ENCODE peak calls at places on chromosome 11, in five cellular contexts. V is neuronal stem cell, U is trophoblast cell, J is H9, R is H1. N is an unnamed sample.

GRCh38 chr11:29518389-29519174 is 498.2 kb downstream of the KCNA4 start:
- DNase-seq in J (peak), V (no peak), R (no peak), U (peak), N (peak)

GRCh38 chr11:64546600-64546999 is 44.4 kb upstream of the SLC22A12 start:
- DNase-seq in R (no peak), U (no peak), J (no peak), V (no peak), N (no peak)

GRCh38 chr11:72722050-72722748 is 30.0 kb downstream of the ARAP1 start:
- DNase-seq in J (peak), V (peak), R (no peak), U (peak), N (peak)

GRCh38 chr11:36240178-36240577 is 49.0 kb downstream of the COMMD9 start:
- DNase-seq in V (no peak), R (no peak), U (no peak), J (no peak), N (no peak)

GRCh38 chr11:122441702-122442092 is 213.8 kb upstream of the UBASH3B start:
- DNase-seq in J (no peak), R (no peak), U (no peak), V (no peak), N (no peak)

GRCh38 chr11:705646-706438 is at the start of gene EPS8L2:
- DNase-seq in J (peak), R (no peak), V (no peak), U (peak), N (no peak)

GRCh38 chr11:16911186-16911585 is 103.0 kb downstream of the PLEKHA7 start:
- DNase-seq in U (no peak), R (no peak), V (no peak), J (no peak), N (no peak)

GRCh38 chr11:4994551-4994950 is at the start of gene OR51L1:
- DNase-seq in V (no peak), J (no peak), R (no peak), U (no peak), N (no peak)

GRCh38 chr11:112570335-112570734 is 309.7 kb upstream of the PLET1 start:
- DNase-seq in J (no peak), U (no peak), R (no peak), V (no peak), N (no peak)

GRCh38 chr11:64118871-64119495 is 46.9 kb downstream of the MACROD1 start:
- DNase-seq in R (no peak), V (no peak), U (no peak), J (no peak), N (no peak)

GRCh38 chr11:58928691-58929090 is 10.6 kb upstream of the GLYATL1 start:
- DNase-seq in V (no peak), J (no peak), R (no peak), U (no peak), N (no peak)

GRCh38 chr11:17020831-17021230 is 6.6 kb upstream of the PLEKHA7 start:
- DNase-seq in V (no peak), R (no peak), J (no peak), U (peak), N (peak)

GRCh38 chr11:11786771-11787170 is 55.0 kb upstream of the USP47 start:
- DNase-seq in J (no peak), V (no peak), R (no peak), U (peak), N (peak)

GRCh38 chr11:105179542-105180278 is 40.1 kb upstream of the CARD18 start:
- DNase-seq in V (no peak), U (no peak), J (no peak), R (no peak), N (no peak)

GRCh38 chr11:125772834-125773505 is 5.7 kb downstream of the PATE2 start:
- DNase-seq in U (peak), V (no peak), J (no peak), R (no peak), N (no peak)

GRCh38 chr11:129402196-129402595 is 26.5 kb downstream of the BARX2 start:
- DNase-seq in V (no peak), U (peak), J (no peak), R (no peak), N (no peak)

GRCh38 chr11:17598700-17599459 is 51.8 kb downstream of the OTOG start:
- DNase-seq in U (peak), V (peak), R (peak), J (peak), N (peak)

GRCh38 chr11:16857186-16857585 is 118.7 kb downstream of the C11orf58 start:
- DNase-seq in J (no peak), U (no peak), R (no peak), V (no peak), N (no peak)

GRCh38 chr11:90840071-90840470 is 617.2 kb upstream of the CHORDC1 start:
- DNase-seq in U (peak), J (no peak), V (no peak), R (no peak), N (no peak)

GRCh38 chr11:2576536-2576935 is 123.3 kb downstream of the KCNQ1OT1 start:
- DNase-seq in R (no peak), J (peak), V (no peak), U (no peak), N (no peak)

GRCh38 chr11:119055901-119056300 is 1.1 kb downstream of the HYOU1 start:
- DNase-seq in J (no peak), U (no peak), V (no peak), R (no peak), N (peak)
- H3K4ac ChIP-seq in J (no peak), U (peak), V (no peak), R (no peak), N (peak)

GRCh38 chr11:114053406-114053805 is 6.1 kb upstream of the ZBTB16 start:
- DNase-seq in U (no peak), V (no peak), R (no peak), J (no peak), N (no peak)
- H2BK12ac ChIP-seq in U (no peak), V (no peak), R (no peak), J (no peak), N (no peak)

GRCh38 chr11:67431346-67432249 is 3.3 kb downstream of the RPS6KB2 start:
- DNase-seq in V (no peak), U (peak), J (no peak), R (no peak), N (no peak)

GRCh38 chr11:67423891-67424613 is 4.2 kb upstream of the RPS6KB2 start:
- DNase-seq in V (no peak), R (no peak), U (no peak), J (no peak), N (no peak)

GRCh38 chr11:67429722-67430121 is 1.4 kb downstream of the RPS6KB2 start:
- DNase-seq in J (no peak), V (no peak), U (no peak), R (no peak), N (no peak)

GRCh38 chr11:67429038-67429668 is 859 bp downstream of the RPS6KB2 start:
- DNase-seq in U (no peak), V (no peak), J (no peak), R (no peak), N (no peak)

GRCh38 chr11:67428052-67429001 is at the start of gene RPS6KB2:
- DNase-seq in J (peak), R (peak), V (peak), U (peak), N (peak)
- H3K4ac ChIP-seq in J (no peak), R (peak), V (no peak), U (peak), N (peak)

GRCh38 chr11:131691558-131692041 is 321.2 kb downstream of the NTM start:
- DNase-seq in U (peak), J (peak), R (no peak), V (no peak), N (no peak)

GRCh38 chr11:131694526-131695424 is 324.4 kb downstream of the NTM start:
- DNase-seq in J (peak), U (peak), R (peak), V (peak), N (peak)

GRCh38 chr11:131692151-131692550 is 321.7 kb downstream of the NTM start:
- DNase-seq in J (no peak), U (no peak), R (no peak), V (no peak), N (no peak)

GRCh38 chr11:131692961-131693360 is 322.5 kb downstream of the NTM start:
- DNase-seq in V (no peak), U (no peak), R (no peak), J (no peak), N (no peak)

DNA sequence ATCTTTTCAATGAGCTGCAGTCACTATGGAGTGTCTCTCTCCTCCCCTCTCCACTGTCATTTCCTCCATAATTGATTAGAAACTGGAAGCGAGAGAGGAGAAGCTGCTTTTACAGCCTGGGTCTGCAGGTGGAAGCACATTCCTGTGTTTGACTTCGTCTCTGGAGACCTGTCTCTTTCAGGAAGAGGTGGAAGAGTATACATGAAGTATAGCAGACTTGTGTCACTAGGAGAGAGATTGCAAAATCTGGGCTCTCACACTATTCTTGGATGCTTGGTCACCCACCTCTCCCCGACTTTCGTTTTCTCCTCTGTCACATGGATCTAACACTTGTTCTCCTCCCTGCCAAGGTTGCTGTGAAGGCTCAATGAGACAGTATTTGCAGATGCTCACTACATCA is 323.3 kb downstream of the NTM start:
- DNase-seq in U (no peak), J (no peak), V (no peak), R (no peak), N (no peak)
- H2BK12ac ChIP-seq in U (no peak), J (no peak), V (no peak), R (no peak), N (no peak)

GRCh38 chr11:6647282-6647679 is 8.3 kb downstream of the DCHS1 start:
- DNase-seq in U (no peak), R (no peak), V (no peak), J (no peak), N (peak)
- H3K4ac ChIP-seq in U (no peak), R (no peak), V (no peak), J (no peak), N (peak)

DNA sequence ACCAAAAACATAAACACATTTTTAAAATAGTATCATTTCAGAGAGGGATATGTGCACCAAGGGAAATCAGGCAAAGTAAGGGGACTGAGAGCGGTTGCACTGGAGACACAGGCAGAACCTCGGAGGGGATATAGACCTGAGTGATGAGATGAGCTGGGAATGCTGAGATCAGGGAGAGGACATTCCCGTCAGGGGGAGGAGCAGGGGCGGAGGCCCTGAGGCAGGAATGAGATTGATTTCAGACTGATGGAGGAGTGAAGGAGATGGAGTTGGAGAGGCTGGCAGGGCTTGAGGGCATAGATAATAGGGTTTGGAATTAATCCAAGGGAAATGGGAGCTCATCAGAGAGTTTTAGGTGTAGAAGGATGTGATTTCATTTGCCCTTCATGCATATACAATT is 13.1 kb downstream of the CD6 start:
- DNase-seq in J (no peak), U (peak), R (no peak), V (no peak), N (no peak)
- H2BK12ac ChIP-seq in J (no peak), U (no peak), R (no peak), V (no peak), N (no peak)

N was measured in mesenchymal stem cell.